ENCODE peak calls at places on chromosomes 13 and 19, in nine cellular contexts. X is epithelial cell of esophagus; S is BJ; E is tibial nerve; L is HEK293T; F is K562; B is HuH-7; V is activated naive CD4-positive, alpha-beta T cell treated with anti-CD3 and anti-CD28 coated beads, Interleukin-2, amount 50 U/mL, for 72 hours; H is midbrain. Z is an unnamed sample.

GRCh38 chr19:1449467-1450442 is at the start of gene APC2:
- DNase-seq in X (no peak), S (no peak), E (no peak), L (peak), F (peak), B (no peak), V (no peak), H (peak), Z (peak)

GRCh38 chr19:45508931-45509691 is 1.8 kb downstream of the VASP start:
- DNase-seq in X (peak), S (no peak), E (no peak), L (peak), F (peak), B (peak), V (peak), H (no peak), Z (peak)

GRCh38 chr19:54160182-54160811 is 776 bp upstream of the LENG1 start:
- DNase-seq in X (no peak), S (no peak), E (no peak), L (no peak), F (peak), B (no peak), V (no peak), H (no peak), Z (peak)

GRCh38 chr13:38350114-38350617 is 515 bp downstream of the UFM1 start:
- DNase-seq in X (peak), S (no peak), E (peak), L (peak), F (peak), B (peak), V (no peak), H (no peak), Z (peak)

GRCh38 chr19:33394006-33394722 is 20.7 kb downstream of the CEBPG start:
- DNase-seq in X (peak), S (no peak), E (peak), L (no peak), F (no peak), B (peak), V (no peak), H (no peak), Z (peak)

GRCh38 chr19:16293133-16294085 is 31.2 kb upstream of the KLF2 start:
- DNase-seq in X (peak), S (peak), E (peak), L (no peak), F (peak), B (peak), V (no peak), H (no peak), Z (peak)

GRCh38 chr13:31433201-31433600 is 233.4 kb downstream of the B3GLCT start:
- DNase-seq in X (no peak), S (no peak), E (no peak), L (no peak), F (no peak), B (no peak), V (no peak), H (no peak), Z (no peak)

GRCh38 chr19:45213031-45213430 is 32.2 kb downstream of the EXOC3L2 start:
- DNase-seq in X (no peak), S (no peak), E (no peak), L (no peak), F (peak), B (no peak), V (no peak), H (no peak), Z (no peak)

GRCh38 chr19:3509566-3509989 is 3.5 kb downstream of the FZR1 start:
- DNase-seq in X (peak), S (no peak), E (no peak), L (no peak), F (no peak), B (no peak), V (no peak), H (no peak), Z (peak)

GRCh38 chr13:53058077-53058660 is 29.6 kb downstream of the OLFM4 start:
- DNase-seq in X (no peak), S (no peak), E (no peak), L (no peak), F (no peak), B (no peak), V (no peak), H (no peak), Z (no peak)

GRCh38 chr19:16589917-16590316 is 17.7 kb upstream of the SLC35E1 start:
- DNase-seq in X (no peak), S (no peak), E (no peak), L (no peak), F (no peak), B (no peak), V (no peak), H (no peak), Z (no peak)

GRCh38 chr13:35995136-35995535 is 136.0 kb downstream of the DCLK1 start:
- DNase-seq in X (no peak), S (no peak), E (no peak), L (no peak), F (no peak), B (no peak), V (no peak), H (no peak), Z (peak)

GRCh38 chr19:46866407-46867132 is 5.8 kb downstream of the ARHGAP35 start:
- DNase-seq in X (peak), S (no peak), E (no peak), L (no peak), F (no peak), B (no peak), V (no peak), H (no peak), Z (no peak)

GRCh38 chr19:50512999-50513745 is 541 bp downstream of the ASPDH start:
- DNase-seq in X (no peak), S (no peak), E (no peak), L (no peak), F (no peak), B (no peak), V (no peak), H (no peak), Z (no peak)

Z was measured in iris pigment epithelial cell.